ENCODE peak calls at places on chromosomes 5 and 9, in five cellular contexts. T, Q, X, C and J are unnamed samples.

GRCh38 chr9:133125706-133126696 is 5.0 kb upstream of the RALGDS start:
- DNase-seq in T (no peak), Q (no peak), X (no peak), C (peak), J (no peak)

GRCh38 chr5:126430631-126431030 is 7.4 kb downstream of the GRAMD2B start:
- DNase-seq in T (no peak), Q (no peak), X (no peak), C (no peak), J (no peak)

GRCh38 chr9:130728721-130729120 is 35.1 kb downstream of the EXOSC2 start:
- DNase-seq in T (no peak), Q (no peak), X (peak), C (no peak), J (no peak)

GRCh38 chr9:91187965-91188344 is 173.8 kb downstream of the AUH start:
- DNase-seq in T (no peak), Q (peak), X (no peak), C (no peak), J (no peak)

GRCh38 chr5:124259017-124259416 is 487.4 kb downstream of the ZNF608 start:
- DNase-seq in T (peak), Q (no peak), X (peak), C (no peak), J (no peak)

GRCh38 chr5:134511796-134512660 is 13.4 kb upstream of the JADE2 start:
- DNase-seq in T (peak), Q (no peak), X (peak), C (peak), J (peak)

GRCh38 chr9:89422151-89422918 is 75.6 kb downstream of the SEMA4D start:
- DNase-seq in T (no peak), Q (no peak), X (peak), C (no peak), J (peak)

GRCh38 chr9:99873531-99873930 is 32.9 kb upstream of the STX17 start:
- DNase-seq in T (no peak), Q (no peak), X (peak), C (no peak), J (no peak)

GRCh38 chr9:116154334-116154975 is 864 bp downstream of the PAPPA start:
- DNase-seq in T (no peak), Q (no peak), X (peak), C (no peak), J (no peak)

GRCh38 chr9:87148391-87149237 is 201.3 kb upstream of the GAS1 start:
- DNase-seq in T (peak), Q (no peak), X (peak), C (peak), J (peak)

GRCh38 chr9:99253772-99254431 is 31.8 kb downstream of the SEC61B start:
- DNase-seq in T (no peak), Q (no peak), X (no peak), C (peak), J (no peak)

GRCh38 chr5:163565931-163566608 is 60.7 kb downstream of the MAT2B start:
- DNase-seq in T (peak), Q (no peak), X (peak), C (peak), J (peak)

GRCh38 chr5:33690736-33691135 is 201.1 kb downstream of the ADAMTS12 start:
- DNase-seq in T (no peak), Q (peak), X (no peak), C (no peak), J (no peak)

GRCh38 chr5:170333161-170333909 is 35.8 kb upstream of the LCP2 start:
- DNase-seq in T (no peak), Q (no peak), X (no peak), C (peak), J (peak)

GRCh38 chr5:146291421-146292074 is 47.1 kb upstream of the POU4F3 start:
- DNase-seq in T (peak), Q (no peak), X (peak), C (no peak), J (peak)

GRCh38 chr9:113387560-113388230 is 10.9 kb upstream of the HDHD3 start:
- DNase-seq in T (no peak), Q (no peak), X (no peak), C (peak), J (peak)

GRCh38 chr9:88957526-88957925 is 33.7 kb upstream of the S1PR3 start:
- DNase-seq in T (no peak), Q (no peak), X (no peak), C (no peak), J (no peak)

GRCh38 chr9:130990362-130991226 is 18.4 kb upstream of the LAMC3 start:
- DNase-seq in T (no peak), Q (no peak), X (no peak), C (no peak), J (no peak)

GRCh38 chr9:72873456-72873855 is 79.4 kb downstream of the ALDH1A1 start:
- DNase-seq in T (no peak), Q (no peak), X (no peak), C (no peak), J (no peak)

GRCh38 chr5:37892571-37892970 is 52.7 kb upstream of the GDNF start:
- DNase-seq in T (no peak), Q (no peak), X (no peak), C (no peak), J (no peak)

GRCh38 chr9:37650873-37651768 is at the start of gene FRMPD1:
- DNase-seq in T (peak), Q (no peak), X (peak), C (peak), J (peak)

GRCh38 chr5:172561151-172561550 is 79.9 kb upstream of the NEURL1B start:
- DNase-seq in T (no peak), Q (no peak), X (peak), C (no peak), J (no peak)

GRCh38 chr9:119003882-119004617 is 365.2 kb downstream of the BRINP1 start:
- DNase-seq in T (no peak), Q (no peak), X (no peak), C (no peak), J (no peak)

GRCh38 chr5:61202213-61202612 is 39.9 kb upstream of the SMIM15 start:
- DNase-seq in T (no peak), Q (no peak), X (no peak), C (no peak), J (no peak)

GRCh38 chr9:131867611-131868192 is 127.8 kb upstream of the RAPGEF1 start:
- DNase-seq in T (no peak), Q (no peak), X (no peak), C (no peak), J (no peak)

GRCh38 chr9:12817702-12818101 is 42.9 kb downstream of the LURAP1L start:
- DNase-seq in T (peak), Q (no peak), X (peak), C (peak), J (peak)

GRCh38 chr9:111078391-111079038 is 40.2 kb upstream of the LPAR1 start:
- DNase-seq in T (no peak), Q (no peak), X (no peak), C (no peak), J (no peak)

GRCh38 chr5:72205431-72206009 is 98.2 kb downstream of the MAP1B start:
- DNase-seq in T (no peak), Q (no peak), X (no peak), C (no peak), J (no peak)

GRCh38 chr5:59832577-59833301 is 60.8 kb downstream of the PDE4D start:
- DNase-seq in T (no peak), Q (no peak), X (no peak), C (no peak), J (no peak)

GRCh38 chr9:89807682-89808075 is 202.9 kb downstream of the GADD45G start:
- DNase-seq in T (no peak), Q (no peak), X (no peak), C (no peak), J (no peak)

GRCh38 chr5:36298546-36298945 is 3.2 kb downstream of the RANBP3L start:
- DNase-seq in T (no peak), Q (peak), X (no peak), C (no peak), J (no peak)

GRCh38 chr9:131266301-131267229 is 9.7 kb downstream of the FAM78A start:
- DNase-seq in T (no peak), Q (no peak), X (no peak), C (no peak), J (no peak)

GRCh38 chr5:142070734-142071133 is 37.8 kb upstream of the NDFIP1 start:
- DNase-seq in T (no peak), Q (no peak), X (no peak), C (no peak), J (no peak)

GRCh38 chr9:125103770-125104169 is 39.6 kb downstream of the SCAI start:
- DNase-seq in T (no peak), Q (no peak), X (no peak), C (no peak), J (no peak)